ENCODE peak calls at places on chromosomes 16 and 17, in seven cellular contexts. One of them, this sample, is unnamed.

GRCh38 chr17:10087333-10087732 is 111.1 kb downstream of the GAS7 start:
- DNase-seq in fibroblast of mammary gland: no peak
- DNase-seq in neuronal stem cell: no peak
- DNase-seq in AG10803: no peak
- DNase-seq in brain microvascular endothelial cell: no peak
- DNase-seq in cardiac fibroblast: no peak
- DNase-seq in lower leg skin: peak; percentile 66
- DNase-seq in this sample: no peak

GRCh38 chr16:12628526-12628925 is 175.2 kb downstream of the CPPED1 start:
- DNase-seq in neuronal stem cell: no peak
- DNase-seq in AG10803: no peak
- DNase-seq in lower leg skin: no peak
- DNase-seq in brain microvascular endothelial cell: no peak
- DNase-seq in cardiac fibroblast: no peak
- DNase-seq in fibroblast of mammary gland: no peak
- DNase-seq in this sample: no peak

GRCh38 chr16:84838383-84838948 is 18.7 kb downstream of the CRISPLD2 start:
- DNase-seq in cardiac fibroblast: no peak
- DNase-seq in neuronal stem cell: no peak
- DNase-seq in brain microvascular endothelial cell: no peak
- DNase-seq in AG10803: no peak
- DNase-seq in lower leg skin: no peak
- DNase-seq in fibroblast of mammary gland: peak; percentile 59
- DNase-seq in this sample: no peak

GRCh38 chr16:74931445-74931844 is 53.5 kb downstream of the WDR59 start:
- DNase-seq in fibroblast of mammary gland: peak; percentile 9
- DNase-seq in neuronal stem cell: no peak
- DNase-seq in brain microvascular endothelial cell: peak; percentile 22
- DNase-seq in cardiac fibroblast: no peak
- DNase-seq in lower leg skin: peak; percentile 23
- DNase-seq in AG10803: no peak
- DNase-seq in this sample: no peak

GRCh38 chr16:2979669-2980226 is 498 bp downstream of the PKMYT1 start:
- DNase-seq in AG10803: no peak
- DNase-seq in lower leg skin: no peak
- DNase-seq in fibroblast of mammary gland: no peak
- DNase-seq in brain microvascular endothelial cell: no peak
- DNase-seq in cardiac fibroblast: no peak
- DNase-seq in neuronal stem cell: no peak
- DNase-seq in this sample: no peak

GRCh38 chr17:82882715-82883446 is 43.1 kb upstream of the ZNF750 start:
- DNase-seq in lower leg skin: peak; percentile 91
- DNase-seq in neuronal stem cell: no peak
- DNase-seq in fibroblast of mammary gland: no peak
- DNase-seq in AG10803: no peak
- DNase-seq in brain microvascular endothelial cell: no peak
- DNase-seq in cardiac fibroblast: no peak
- DNase-seq in this sample: no peak

GRCh38 chr16:11583171-11583570 is 3.5 kb downstream of the LITAF start:
- DNase-seq in lower leg skin: no peak
- DNase-seq in brain microvascular endothelial cell: no peak
- DNase-seq in fibroblast of mammary gland: peak; percentile 42
- DNase-seq in AG10803: peak; percentile 16
- DNase-seq in cardiac fibroblast: no peak
- DNase-seq in neuronal stem cell: no peak
- DNase-seq in this sample: no peak

GRCh38 chr17:14464741-14465140 is 163.9 kb downstream of the HS3ST3B1 start:
- DNase-seq in AG10803: peak; percentile 85
- DNase-seq in brain microvascular endothelial cell: no peak
- DNase-seq in fibroblast of mammary gland: peak; percentile 58
- DNase-seq in cardiac fibroblast: peak; percentile 31
- DNase-seq in lower leg skin: no peak
- DNase-seq in neuronal stem cell: no peak
- DNase-seq in this sample: no peak

GRCh38 chr17:30323895-30324319 is 9.9 kb downstream of the TMIGD1 start:
- DNase-seq in neuronal stem cell: no peak
- DNase-seq in brain microvascular endothelial cell: peak; percentile 70
- DNase-seq in AG10803: peak; percentile 50
- DNase-seq in fibroblast of mammary gland: peak; percentile 56
- DNase-seq in lower leg skin: no peak
- DNase-seq in cardiac fibroblast: peak; percentile 66
- DNase-seq in this sample: no peak

GRCh38 chr17:2158011-2158410 is 103.1 kb downstream of the HIC1 start:
- DNase-seq in lower leg skin: peak; percentile 78
- DNase-seq in AG10803: peak; percentile 94
- DNase-seq in neuronal stem cell: no peak
- DNase-seq in brain microvascular endothelial cell: peak; percentile 73
- DNase-seq in fibroblast of mammary gland: peak; percentile 97
- DNase-seq in cardiac fibroblast: peak; percentile 97
- DNase-seq in this sample: no peak

GRCh38 chr16:828891-829290 is 28.4 kb upstream of the GNG13 start:
- DNase-seq in fibroblast of mammary gland: no peak
- DNase-seq in lower leg skin: no peak
- DNase-seq in brain microvascular endothelial cell: no peak
- DNase-seq in AG10803: no peak
- DNase-seq in neuronal stem cell: no peak
- DNase-seq in cardiac fibroblast: no peak
- DNase-seq in this sample: no peak

GRCh38 chr17:12348476-12348875 is 317.2 kb upstream of the MYOCD start:
- DNase-seq in brain microvascular endothelial cell: no peak
- DNase-seq in fibroblast of mammary gland: peak; percentile 6
- DNase-seq in neuronal stem cell: no peak
- DNase-seq in cardiac fibroblast: peak; percentile 13
- DNase-seq in AG10803: no peak
- DNase-seq in lower leg skin: no peak
- DNase-seq in this sample: no peak

GRCh38 chr17:78428842-78429617 is 50.6 kb downstream of the PGS1 start:
- DNase-seq in lower leg skin: no peak
- DNase-seq in fibroblast of mammary gland: no peak
- DNase-seq in brain microvascular endothelial cell: no peak
- DNase-seq in AG10803: no peak
- DNase-seq in neuronal stem cell: no peak
- DNase-seq in cardiac fibroblast: no peak
- DNase-seq in this sample: no peak

GRCh38 chr17:71975998-71976649 is 144.7 kb upstream of the SOX9 start:
- DNase-seq in brain microvascular endothelial cell: peak; percentile 95
- DNase-seq in fibroblast of mammary gland: peak; percentile 93
- DNase-seq in neuronal stem cell: no peak
- DNase-seq in lower leg skin: peak; percentile 97
- DNase-seq in AG10803: peak; percentile 97
- DNase-seq in cardiac fibroblast: peak; percentile 96
- DNase-seq in this sample: no peak

DNA sequence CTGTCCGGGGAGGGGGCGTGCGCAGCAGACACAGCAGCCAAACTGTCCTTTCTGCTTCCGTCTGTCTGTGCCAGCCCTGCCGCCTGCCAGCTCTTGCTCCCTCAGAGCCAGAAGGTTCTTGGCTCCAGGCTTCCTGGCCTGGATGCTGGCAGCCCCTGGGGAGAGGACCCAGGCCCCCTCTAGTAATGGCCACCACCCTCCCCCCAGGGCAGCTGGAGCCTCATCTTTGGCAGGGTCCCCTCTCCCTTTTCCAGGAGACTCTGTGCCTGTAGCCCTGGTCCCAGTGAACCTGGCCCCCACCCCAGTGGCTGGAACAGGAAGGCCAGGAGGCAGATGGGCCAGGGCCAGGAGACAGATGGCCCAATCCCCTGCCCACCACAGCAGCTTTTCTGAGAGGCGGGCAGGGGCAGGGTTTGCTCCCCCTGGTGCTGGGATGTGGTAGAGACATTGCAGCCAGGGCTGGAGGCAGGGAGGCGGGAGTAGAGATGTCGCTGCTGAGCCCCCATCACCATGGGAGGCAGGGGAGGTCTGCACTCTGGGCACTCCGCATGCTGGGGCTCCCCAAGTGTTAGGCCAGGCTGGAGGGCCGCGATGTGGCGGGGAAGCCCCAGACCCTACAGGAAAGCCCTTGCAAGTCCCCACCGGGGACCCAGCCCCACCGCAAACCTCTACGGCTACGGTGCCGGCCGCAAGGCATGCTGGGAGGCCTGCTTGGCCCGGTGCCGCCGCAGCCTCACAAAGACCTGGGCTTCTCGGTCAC is 16.7 kb downstream of the UNC13D start:
- DNase-seq in lower leg skin: peak; percentile 94
- DNase-seq in cardiac fibroblast: peak; percentile 62
- DNase-seq in fibroblast of mammary gland: peak; percentile 52
- DNase-seq in AG10803: peak; percentile 40
- DNase-seq in brain microvascular endothelial cell: peak; percentile 56
- DNase-seq in neuronal stem cell: peak; percentile 69
- DNase-seq in this sample: peak; percentile 48
- H3K4me3 ChIP-seq in lower leg skin: no peak overlapping the region
- H3K4me3 ChIP-seq in cardiac fibroblast: peak overlapping the region; percentile 26
- H3K4me3 ChIP-seq in fibroblast of mammary gland: peak overlapping the region; percentile 27
- H3K4me3 ChIP-seq in AG10803: peak overlapping the region; percentile 30
- H3K4me3 ChIP-seq in brain microvascular endothelial cell: peak overlapping the region; percentile 49
- H3K4me3 ChIP-seq in neuronal stem cell: peak overlapping the region; percentile 67
- H3K4me3 ChIP-seq in this sample: no peak overlapping the region

GRCh38 chr17:40112718-40113109 is 9.1 kb upstream of the MSL1 start:
- DNase-seq in AG10803: no peak
- DNase-seq in cardiac fibroblast: no peak
- DNase-seq in brain microvascular endothelial cell: no peak
- DNase-seq in lower leg skin: no peak
- DNase-seq in fibroblast of mammary gland: no peak
- DNase-seq in neuronal stem cell: no peak
- DNase-seq in this sample: no peak

GRCh38 chr17:40113110-40113960 is 8.4 kb upstream of the MSL1 start:
- DNase-seq in neuronal stem cell: peak; percentile 87
- DNase-seq in cardiac fibroblast: peak; percentile 97
- DNase-seq in lower leg skin: peak; percentile 99
- DNase-seq in AG10803: peak; percentile 95
- DNase-seq in brain microvascular endothelial cell: peak; percentile 92
- DNase-seq in fibroblast of mammary gland: peak; percentile 96
- DNase-seq in this sample: no peak

GRCh38 chr17:40113961-40114272 is 7.9 kb upstream of the MSL1 start:
- DNase-seq in cardiac fibroblast: no peak
- DNase-seq in fibroblast of mammary gland: no peak
- DNase-seq in lower leg skin: no peak
- DNase-seq in brain microvascular endothelial cell: no peak
- DNase-seq in neuronal stem cell: no peak
- DNase-seq in AG10803: peak; percentile 60
- DNase-seq in this sample: no peak

GRCh38 chr17:40111221-40112128 is 10.3 kb upstream of the MSL1 start:
- DNase-seq in lower leg skin: peak; percentile 97
- DNase-seq in fibroblast of mammary gland: peak; percentile 99
- DNase-seq in cardiac fibroblast: peak; percentile 96
- DNase-seq in neuronal stem cell: no peak
- DNase-seq in AG10803: peak; percentile 98
- DNase-seq in brain microvascular endothelial cell: peak; percentile 77
- DNase-seq in this sample: no peak

GRCh38 chr17:40112191-40112590 is 9.6 kb upstream of the MSL1 start:
- DNase-seq in neuronal stem cell: no peak
- DNase-seq in lower leg skin: peak; percentile 79
- DNase-seq in AG10803: no peak
- DNase-seq in fibroblast of mammary gland: no peak
- DNase-seq in cardiac fibroblast: no peak
- DNase-seq in brain microvascular endothelial cell: no peak
- DNase-seq in this sample: no peak
- H3K4me3 ChIP-seq in neuronal stem cell: no peak overlapping the region
- H3K4me3 ChIP-seq in lower leg skin: no peak overlapping the region
- H3K4me3 ChIP-seq in AG10803: no peak overlapping the region
- H3K4me3 ChIP-seq in fibroblast of mammary gland: no peak overlapping the region
- H3K4me3 ChIP-seq in cardiac fibroblast: no peak overlapping the region
- H3K4me3 ChIP-seq in brain microvascular endothelial cell: no peak overlapping the region
- H3K4me3 ChIP-seq in this sample: no peak overlapping the region

GRCh38 chr17:39866013-39866730 is 1.8 kb upstream of the ZPBP2 start:
- DNase-seq in AG10803: no peak
- DNase-seq in fibroblast of mammary gland: no peak
- DNase-seq in lower leg skin: no peak
- DNase-seq in neuronal stem cell: no peak
- DNase-seq in cardiac fibroblast: no peak
- DNase-seq in brain microvascular endothelial cell: no peak
- DNase-seq in this sample: no peak

GRCh38 chr17:39863918-39864746 is at the start of gene IKZF3:
- DNase-seq in AG10803: no peak
- DNase-seq in fibroblast of mammary gland: peak; percentile 1
- DNase-seq in brain microvascular endothelial cell: no peak
- DNase-seq in lower leg skin: peak; percentile 88
- DNase-seq in neuronal stem cell: peak; percentile 41
- DNase-seq in cardiac fibroblast: peak; percentile 13
- DNase-seq in this sample: peak; percentile 39

GRCh38 chr17:39863244-39863917 is 731 bp downstream of the IKZF3 start:
- DNase-seq in AG10803: no peak
- DNase-seq in cardiac fibroblast: no peak
- DNase-seq in brain microvascular endothelial cell: no peak
- DNase-seq in lower leg skin: no peak
- DNase-seq in neuronal stem cell: no peak
- DNase-seq in fibroblast of mammary gland: no peak
- DNase-seq in this sample: no peak

DNA sequence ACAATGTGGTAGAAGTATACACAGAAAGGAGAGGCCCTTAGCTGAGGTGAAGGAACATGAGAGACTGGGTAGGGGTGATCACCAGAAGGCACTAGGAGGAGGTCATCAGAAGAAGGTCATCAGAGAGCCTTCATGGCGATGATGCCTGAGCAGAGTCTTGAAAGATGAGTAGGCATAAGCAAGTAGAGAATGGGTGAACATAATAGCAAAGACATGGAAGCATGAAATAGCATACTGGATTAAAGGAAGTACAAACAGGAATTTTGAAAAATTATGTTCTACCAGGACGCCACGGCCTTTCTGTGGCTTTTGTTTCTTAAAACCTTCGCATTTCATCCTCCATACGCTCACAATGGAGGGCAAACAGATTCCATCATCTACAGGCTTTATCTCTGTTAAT is 2.9 kb downstream of the IKZF3 start:
- DNase-seq in fibroblast of mammary gland: no peak
- DNase-seq in lower leg skin: no peak
- DNase-seq in brain microvascular endothelial cell: no peak
- DNase-seq in AG10803: no peak
- DNase-seq in neuronal stem cell: no peak
- DNase-seq in cardiac fibroblast: no peak
- DNase-seq in this sample: no peak
- H3K4me3 ChIP-seq in fibroblast of mammary gland: no peak overlapping the region
- H3K4me3 ChIP-seq in lower leg skin: no peak overlapping the region
- H3K4me3 ChIP-seq in brain microvascular endothelial cell: no peak overlapping the region
- H3K4me3 ChIP-seq in AG10803: no peak overlapping the region
- H3K4me3 ChIP-seq in neuronal stem cell: no peak overlapping the region
- H3K4me3 ChIP-seq in cardiac fibroblast: no peak overlapping the region
- H3K4me3 ChIP-seq in this sample: no peak overlapping the region

DNA sequence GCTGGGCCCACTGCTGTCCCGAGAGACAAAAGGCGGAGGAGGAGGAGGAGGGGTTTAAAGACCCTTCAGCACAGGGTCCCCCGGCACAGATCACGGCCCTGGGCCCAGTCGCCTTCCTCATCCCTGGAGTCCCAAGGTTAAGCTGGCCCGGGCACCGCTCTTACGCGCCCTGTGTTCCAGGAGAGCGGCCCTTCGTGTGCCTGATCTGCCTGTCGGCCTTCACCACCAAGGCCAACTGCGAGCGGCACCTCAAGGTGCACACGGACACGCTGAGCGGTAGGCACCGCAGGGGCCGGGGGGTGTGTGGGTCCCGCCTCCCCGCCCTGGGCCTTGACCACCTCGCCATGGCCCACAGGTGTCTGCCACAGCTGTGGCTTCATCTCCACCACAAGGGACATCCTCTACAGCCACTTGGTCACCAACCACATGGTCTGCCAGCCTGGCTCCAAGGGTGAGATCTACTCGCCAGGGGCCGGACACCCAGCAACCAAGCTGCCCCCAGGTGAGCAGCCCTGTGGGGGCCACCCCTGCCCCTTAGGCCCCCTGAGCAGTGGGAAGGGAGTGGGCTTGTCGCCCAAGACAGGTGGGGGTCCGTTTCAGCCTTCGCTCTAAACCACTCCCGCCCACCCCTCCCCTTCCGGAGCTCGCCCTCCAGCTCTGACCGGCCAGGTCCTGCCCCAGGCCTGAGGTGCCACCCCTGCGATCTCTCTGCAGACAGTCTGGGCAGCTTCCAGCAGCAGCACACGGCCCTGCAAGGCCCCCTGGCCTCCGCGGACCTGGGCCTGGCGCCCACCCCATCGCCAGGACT is 37.6 kb upstream of the ZC3H18 start:
- DNase-seq in lower leg skin: no peak
- DNase-seq in neuronal stem cell: no peak
- DNase-seq in AG10803: no peak
- DNase-seq in fibroblast of mammary gland: no peak
- DNase-seq in cardiac fibroblast: no peak
- DNase-seq in brain microvascular endothelial cell: no peak
- DNase-seq in this sample: no peak
- H3K4me3 ChIP-seq in lower leg skin: no peak overlapping the region
- H3K4me3 ChIP-seq in neuronal stem cell: no peak overlapping the region
- H3K4me3 ChIP-seq in AG10803: peak overlapping the region; percentile 26
- H3K4me3 ChIP-seq in fibroblast of mammary gland: no peak overlapping the region
- H3K4me3 ChIP-seq in cardiac fibroblast: no peak overlapping the region
- H3K4me3 ChIP-seq in brain microvascular endothelial cell: peak overlapping the region; percentile 26
- H3K4me3 ChIP-seq in this sample: peak overlapping the region; percentile 62